ENCODE peak calls at places on chromosomes 1 and 21, in four cellular contexts. I is K562, C is H1, G is HepG2. K is an unnamed sample.

GRCh38 chr1:193062698-193063463 is 3.5 kb downstream of the RO60 start:
- DNase-seq in G (no peak), I (no peak), C (no peak), K (no peak)

GRCh38 chr1:115295904-115296696 is 41.9 kb downstream of the NGF start:
- DNase-seq in C (no peak), I (no peak), G (no peak), K (no peak)

GRCh38 chr1:176567190-176567794 is 104.3 kb downstream of the PAPPA2 start:
- DNase-seq in C (no peak), I (no peak), G (no peak), K (no peak)

GRCh38 chr1:109739738-109740614 is 862 bp downstream of the GSTM3 start:
- DNase-seq in I (peak; percentile 78), G (peak; percentile 49), C (no peak), K (no peak)

GRCh38 chr1:1024421-1025415 is 4.8 kb downstream of the AGRN start:
- DNase-seq in I (no peak), C (no peak), G (peak; percentile 56), K (no peak)

GRCh38 chr1:47696911-47697441 is 259.1 kb downstream of the FOXD2 start:
- DNase-seq in G (peak; percentile 74), I (no peak), C (no peak), K (no peak)

GRCh38 chr1:8649027-8649426 is 168.4 kb downstream of the RERE start:
- DNase-seq in G (no peak), I (no peak), C (no peak), K (no peak)

GRCh38 chr1:224922404-224923164 is 6.9 kb upstream of the DNAH14 start:
- DNase-seq in I (peak; percentile 57), G (peak; percentile 30), C (no peak), K (peak; percentile 11)

GRCh38 chr1:152466217-152466616 is 44.4 kb upstream of the LCE5A start:
- DNase-seq in C (no peak), G (no peak), I (no peak), K (no peak)

GRCh38 chr1:171898956-171899355 is 57.7 kb downstream of the DNM3 start:
- DNase-seq in G (no peak), I (no peak), C (no peak), K (no peak)

GRCh38 chr1:163922743-163923186 is 601.0 kb downstream of the NUF2 start:
- DNase-seq in C (no peak), I (no peak), G (no peak), K (no peak)

GRCh38 chr1:171588230-171588629 is 33.8 kb upstream of the MYOCOS start:
- DNase-seq in C (no peak), I (no peak), G (no peak), K (no peak)

GRCh38 chr1:161119017-161119378 is 1.1 kb downstream of the NIT1 start:
- DNase-seq in C (no peak), G (no peak), I (no peak), K (no peak)

GRCh38 chr1:153509729-153510354 is 25.9 kb downstream of the S100A6 start:
- DNase-seq in I (peak; percentile 68), G (peak; percentile 37), C (no peak), K (no peak)

GRCh38 chr1:213512316-213512715 is 461.3 kb downstream of the RPS6KC1 start:
- DNase-seq in I (no peak), C (no peak), G (no peak), K (no peak)

GRCh38 chr1:180020017-180020416 is 65.4 kb downstream of the CEP350 start:
- DNase-seq in G (no peak), I (no peak), C (no peak), K (no peak)

GRCh38 chr1:3683197-3683596 is 30.9 kb downstream of the TP73 start:
- DNase-seq in I (no peak), C (no peak), G (no peak), K (no peak)

GRCh38 chr1:220813013-220813412 is 26.3 kb downstream of the MTARC1 start:
- DNase-seq in C (no peak), G (no peak), I (peak; percentile 31), K (no peak)

GRCh38 chr21:34935868-34936267 is 113.2 kb downstream of the RUNX1 start:
- DNase-seq in I (no peak), G (no peak), C (no peak), K (no peak)

GRCh38 chr1:212782422-212783154 is 9.0 kb downstream of the NSL1 start:
- DNase-seq in I (no peak), G (peak; percentile 3), C (no peak), K (no peak)

GRCh38 chr1:15825800-15826199 is 18.4 kb upstream of the UQCRHL start:
- DNase-seq in C (no peak), I (no peak), G (no peak), K (no peak)

GRCh38 chr1:100767176-100767876 is 47.8 kb downstream of the VCAM1 start:
- DNase-seq in G (no peak), C (no peak), I (no peak), K (no peak)

GRCh38 chr1:175889044-175889443 is 145.6 kb upstream of the TNR start:
- DNase-seq in I (no peak), C (no peak), G (no peak), K (no peak)

GRCh38 chr1:71593523-71593922 is 512.7 kb upstream of the ZRANB2 start:
- DNase-seq in I (no peak), G (no peak), C (no peak), K (no peak)

GRCh38 chr1:180918519-180918918 is 5.8 kb downstream of the KIAA1614 start:
- DNase-seq in C (no peak), G (no peak), I (no peak), K (peak; percentile 11)

GRCh38 chr1:7587726-7588456 is 183.2 kb upstream of the VAMP3 start:
- DNase-seq in C (no peak), I (no peak), G (no peak), K (no peak)

GRCh38 chr1:7585216-7585907 is 185.7 kb upstream of the VAMP3 start:
- DNase-seq in G (no peak), C (no peak), I (no peak), K (no peak)

GRCh38 chr1:7584643-7585042 is 186.5 kb upstream of the VAMP3 start:
- DNase-seq in C (no peak), I (peak; percentile 32), G (no peak), K (no peak)

GRCh38 chr1:7587108-7587507 is 184.0 kb upstream of the VAMP3 start:
- DNase-seq in I (no peak), C (no peak), G (no peak), K (no peak)

GRCh38 chr1:7586031-7586941 is 184.8 kb upstream of the VAMP3 start:
- DNase-seq in I (no peak), C (no peak), G (no peak), K (no peak)
- TF ChIP-seq SP1 in I (no peak), C (no peak), G (no peak), K (no peak)

DNA sequence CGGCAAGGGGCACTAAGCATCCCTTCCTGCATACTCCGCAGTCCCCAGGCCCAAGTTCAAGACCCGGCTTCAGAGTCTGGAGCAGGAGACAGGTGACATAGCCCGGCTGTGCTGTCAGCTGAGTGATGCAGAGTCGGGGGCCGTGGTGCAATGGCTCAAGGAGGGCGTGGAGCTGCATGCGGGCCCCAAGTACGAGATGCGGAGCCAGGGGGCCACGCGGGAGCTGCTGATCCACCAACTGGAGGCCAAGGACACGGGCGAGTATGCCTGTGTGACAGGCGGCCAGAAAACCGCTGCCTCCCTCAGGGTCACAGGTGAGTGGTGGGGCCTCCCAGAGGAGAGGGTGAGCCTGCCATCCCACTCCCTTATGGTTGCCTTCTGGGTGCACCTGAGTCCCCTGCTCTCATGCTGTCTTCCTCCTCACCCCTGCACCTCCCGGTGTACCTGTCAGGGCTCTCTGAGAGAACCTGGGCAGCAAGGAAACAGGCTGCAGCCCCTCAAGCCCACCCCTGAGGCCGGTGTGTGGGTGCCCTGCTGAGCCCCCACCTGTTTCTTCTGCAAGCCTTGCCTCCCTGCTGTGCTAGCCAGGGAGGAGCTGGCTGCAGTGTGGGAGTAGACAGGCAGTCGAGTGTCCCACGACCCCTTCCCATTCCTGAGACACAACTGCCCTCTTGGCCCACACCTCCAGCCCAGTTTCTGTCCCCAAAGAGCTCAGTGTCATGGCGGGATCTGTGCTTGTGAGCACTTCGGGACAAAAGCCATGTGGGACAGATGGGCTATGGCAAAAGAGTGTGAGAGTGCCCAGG is 99.2 kb downstream of the TRIM11 start:
- DNase-seq in C (no peak), I (no peak), G (no peak), K (no peak)
- TF ChIP-seq GABPA in C (no peak), I (no peak), G (no peak), K (no peak)

GRCh38 chr1:112395832-112396667 is at the start of gene CTTNBP2NL:
- DNase-seq in G (peak; percentile 93), C (peak; percentile 91), I (peak; percentile 98), K (no peak)
- H3K79me2 ChIP-seq in G (peaks cover 28% of the 10 kb centered on the region), C (peaks cover 13% of the 10 kb centered on the region), I (no peaks in the 10 kb centered on the region), K (peaks cover 46% of the 10 kb centered on the region)

GRCh38 chr1:23222742-23223141 is 5.4 kb upstream of the HTR1D start:
- DNase-seq in I (no peak), C (no peak), G (no peak), K (no peak)
- TF ChIP-seq SP1 in I (no peak), C (no peak), G (no peak), K (no peak)

GRCh38 chr1:199152676-199153075 is 513.8 kb downstream of the PTPRC start:
- DNase-seq in G (no peak), C (no peak), I (no peak), K (no peak)
- TF ChIP-seq GABPA in G (no peak), C (no peak), I (no peak), K (no peak)

GRCh38 chr1:151310986-151311385 is 16.2 kb downstream of the PI4KB start:
- DNase-seq in C (no peak), G (no peak), I (no peak), K (no peak)
- H3K79me2 ChIP-seq in C (no peaks in the 10 kb centered on the region), G (no peaks in the 10 kb centered on the region), I (peaks cover 25% of the 10 kb centered on the region), K (no peaks in the 10 kb centered on the region)

DNA sequence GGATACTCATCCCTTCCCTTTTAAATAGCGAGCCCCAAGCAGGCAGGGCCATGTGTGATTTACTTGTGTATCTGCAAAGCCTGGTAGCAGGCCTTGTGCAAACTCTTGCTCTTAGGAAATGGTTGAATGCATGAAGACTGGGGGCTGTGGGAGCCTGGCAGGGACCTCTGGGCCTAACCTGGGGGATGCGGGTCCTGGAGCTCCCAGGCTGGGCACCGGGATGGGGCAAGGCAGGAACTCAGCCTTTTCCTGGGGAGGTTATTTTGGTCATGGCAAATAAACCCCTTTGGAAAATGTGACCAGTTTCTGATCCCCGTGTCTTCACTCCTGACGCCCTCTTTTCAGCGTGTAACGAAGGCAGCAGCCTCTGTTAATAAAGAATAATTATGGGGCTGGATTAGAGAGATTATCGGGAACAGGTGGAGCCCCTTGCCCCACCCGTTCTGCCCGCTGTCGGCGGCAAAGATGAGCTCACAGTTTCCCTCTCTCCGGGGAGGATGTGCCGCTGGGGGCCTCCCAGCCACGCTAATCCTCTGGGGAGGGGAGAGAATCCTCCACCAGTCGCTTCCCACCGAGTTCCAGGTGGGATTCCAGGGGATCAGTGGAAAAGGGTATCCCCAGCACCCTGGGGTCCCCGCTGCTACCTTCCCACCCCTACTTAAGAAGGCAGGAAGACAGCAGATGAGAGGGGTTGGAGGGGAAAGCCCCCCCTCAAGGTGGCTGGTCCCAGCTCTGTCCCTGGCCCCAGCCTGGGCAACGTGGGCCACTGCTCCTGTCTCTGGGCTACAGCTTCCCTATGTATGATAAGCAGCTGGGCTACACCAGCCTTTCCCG is 69.7 kb upstream of the WNT4 start:
- DNase-seq in G (no peak), C (no peak), I (no peak), K (no peak)
- TF ChIP-seq SP1 in G (no peak), C (no peak), I (no peak), K (no peak)